ENCODE peak calls at places on chromosomes 1 and 21, in five cellular contexts. P is GM12892, G is NB4, X is H1, S is A549. E is an unnamed sample.

GRCh38 chr1:14849038-14849437 is 250.6 kb downstream of the KAZN start:
- DNase-seq in P (no peak), G (no peak), X (no peak), S (no peak), E (no peak)

GRCh38 chr1:12478612-12478985 is 139.4 kb downstream of the DHRS3 start:
- DNase-seq in P (no peak), G (no peak), X (no peak), S (no peak), E (no peak)

GRCh38 chr1:196608401-196609113 is at the start of gene KCNT2:
- DNase-seq in P (no peak), G (no peak), X (peak; percentile 94), S (peak; percentile 59), E (peak; percentile 20)

GRCh38 chr1:210328032-210328745 is 513 bp upstream of the HHAT start:
- DNase-seq in P (no peak), G (no peak), X (no peak), S (no peak), E (no peak)

GRCh38 chr21:39159342-39160063 is 23.7 kb downstream of the PSMG1 start:
- DNase-seq in P (no peak), G (no peak), X (no peak), S (no peak), E (no peak)

GRCh38 chr1:158112994-158113758 is 67.5 kb upstream of the CD1D start:
- DNase-seq in P (no peak), G (peak; percentile 70), X (no peak), S (peak; percentile 31), E (peak; percentile 25)

GRCh38 chr1:22602060-22602740 is 34.2 kb upstream of the C1QA start:
- DNase-seq in P (no peak), G (no peak), X (no peak), S (no peak), E (no peak)

GRCh38 chr1:178311164-178311563 is 185.6 kb downstream of the CLEC20A start:
- DNase-seq in P (no peak), G (no peak), X (no peak), S (no peak), E (no peak)

GRCh38 chr1:119544165-119544762 is 37.3 kb downstream of the HSD3B1 start:
- DNase-seq in P (no peak), G (peak; percentile 21), X (no peak), S (peak; percentile 15), E (peak; percentile 28)

GRCh38 chr1:101474039-101474665 is 237.3 kb downstream of the S1PR1 start:
- DNase-seq in P (no peak), G (peak; percentile 50), X (no peak), S (peak; percentile 30), E (peak; percentile 55)

GRCh38 chr21:42734323-42734971 is 81.0 kb downstream of the PDE9A start:
- DNase-seq in P (no peak), G (no peak), X (no peak), S (peak; percentile 66), E (no peak)

GRCh38 chr1:31423418-31423947 is 10.5 kb downstream of the SERINC2 start:
- DNase-seq in P (peak; percentile 71), G (peak; percentile 65), X (no peak), S (no peak), E (no peak)

GRCh38 chr1:187689137-187689536 is 860.4 kb downstream of the PLA2G4A start:
- DNase-seq in P (no peak), G (no peak), X (no peak), S (no peak), E (no peak)

GRCh38 chr1:8303141-8303540 is 14.8 kb upstream of the SLC45A1 start:
- DNase-seq in P (no peak), G (no peak), X (no peak), S (no peak), E (no peak)

GRCh38 chr1:9207086-9207485 is 27.5 kb upstream of the H6PD start:
- DNase-seq in P (no peak), G (no peak), X (no peak), S (no peak), E (no peak)

GRCh38 chr21:26909972-26910371 is 56.9 kb downstream of the ADAMTS5 start:
- DNase-seq in P (no peak), G (no peak), X (peak; percentile 25), S (no peak), E (no peak)

GRCh38 chr1:158998781-158999161 is 10.9 kb upstream of the IFI16 start:
- DNase-seq in P (peak; percentile 16), G (peak; percentile 76), X (no peak), S (peak; percentile 58), E (peak; percentile 71)

GRCh38 chr21:21137986-21138385 is 139.8 kb downstream of the NCAM2 start:
- DNase-seq in P (no peak), G (no peak), X (no peak), S (no peak), E (no peak)

GRCh38 chr1:61253912-61254628 is 171.7 kb downstream of the NFIA start:
- DNase-seq in P (no peak), G (peak; percentile 31), X (no peak), S (no peak), E (peak; percentile 62)

GRCh38 chr1:233406339-233406960 is 78.9 kb downstream of the MAP3K21 start:
- DNase-seq in P (no peak), G (no peak), X (no peak), S (no peak), E (no peak)

GRCh38 chr1:67586596-67586995 is 98.4 kb upstream of the GADD45A start:
- DNase-seq in P (no peak), G (no peak), X (no peak), S (no peak), E (no peak)

GRCh38 chr1:110620250-110620615 is 14.1 kb upstream of the KCNA2 start:
- DNase-seq in P (no peak), G (no peak), X (no peak), S (no peak), E (no peak)

GRCh38 chr1:24915819-24916602 is 14.1 kb downstream of the RUNX3 start:
- DNase-seq in P (no peak), G (no peak), X (no peak), S (no peak), E (no peak)

GRCh38 chr21:18832950-18833349 is 429.4 kb upstream of the TMPRSS15 start:
- DNase-seq in P (no peak), G (no peak), X (no peak), S (peak; percentile 0), E (no peak)

GRCh38 chr1:220060876-220061275 is 14.6 kb upstream of the EPRS1 start:
- DNase-seq in P (no peak), G (no peak), X (no peak), S (no peak), E (no peak)

GRCh38 chr1:229062135-229062534 is 208.8 kb upstream of the RAB4A start:
- DNase-seq in P (no peak), G (no peak), X (no peak), S (no peak), E (no peak)

GRCh38 chr1:21292503-21292990 is 2.3 kb upstream of the ECE1 start:
- DNase-seq in P (no peak), G (no peak), X (no peak), S (no peak), E (no peak)

GRCh38 chr1:118907466-118907865 is 80.7 kb downstream of the TBX15 start:
- DNase-seq in P (no peak), G (no peak), X (no peak), S (no peak), E (no peak)

GRCh38 chr1:240329443-240329842 is 237.8 kb downstream of the FMN2 start:
- DNase-seq in P (no peak), G (no peak), X (no peak), S (no peak), E (no peak)

GRCh38 chr1:68229927-68230812 is 2.2 kb downstream of the WLS start:
- DNase-seq in P (no peak), G (no peak), X (no peak), S (no peak), E (no peak)

GRCh38 chr1:8925406-8925805 is 20.3 kb upstream of the CA6 start:
- DNase-seq in P (no peak), G (peak; percentile 56), X (no peak), S (no peak), E (no peak)

GRCh38 chr1:110233861-110234260 is 23.7 kb downstream of the KCNC4 start:
- DNase-seq in P (no peak), G (no peak), X (no peak), S (no peak), E (no peak)

GRCh38 chr1:160078392-160079195 is 2.7 kb upstream of the KCNJ9 start:
- DNase-seq in P (peak; percentile 56), G (peak; percentile 63), X (no peak), S (peak; percentile 42), E (peak; percentile 66)

GRCh38 chr1:147545133-147545532 is 3.8 kb downstream of the BCL9 start:
- DNase-seq in P (no peak), G (peak; percentile 54), X (peak; percentile 56), S (no peak), E (no peak)

DNA sequence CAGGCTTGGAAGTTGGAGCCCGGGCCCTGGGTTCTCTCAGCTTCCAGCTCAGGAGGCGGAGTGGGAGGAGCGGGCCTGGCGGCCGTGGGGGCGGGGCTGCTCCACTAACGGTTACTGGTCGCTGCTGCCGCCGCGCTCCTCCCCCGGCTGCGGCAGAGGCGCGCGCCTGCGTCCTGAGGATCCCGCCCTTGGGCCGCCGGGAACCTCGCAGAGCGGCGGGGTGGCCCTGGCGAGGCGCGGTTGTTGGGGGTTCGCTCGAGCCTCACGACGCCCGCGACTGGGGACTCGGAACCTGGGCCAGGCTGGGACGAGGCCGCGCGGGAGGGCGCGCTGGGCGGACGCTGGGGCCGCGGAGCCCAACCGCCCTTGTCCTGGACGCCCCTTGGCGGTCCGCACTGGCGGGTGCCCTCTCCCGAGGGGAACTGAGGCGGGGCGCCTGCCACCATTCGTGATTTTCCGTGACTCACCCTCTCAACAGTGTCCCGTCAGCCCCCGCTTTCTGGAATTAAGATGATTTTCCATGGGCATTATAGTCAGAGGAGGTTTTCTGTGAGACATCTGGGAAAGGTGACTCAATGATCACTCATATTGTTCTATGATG is 34.1 kb downstream of the OR2G3 start:
- DNase-seq in P (no peak), G (no peak), X (peak; percentile 44), S (no peak), E (peak; percentile 85)
- TF ChIP-seq POLR2A in P (no peak), G (no peak), X (no peak), S (no peak), E (peak; percentile 69)

GRCh38 chr1:223887724-223888428 is 42.1 kb upstream of the TP53BP2 start:
- DNase-seq in P (no peak), G (no peak), X (no peak), S (peak; percentile 89), E (no peak)
- TF ChIP-seq POLR2A in P (no peak), G (no peak), X (no peak), S (no peak), E (no peak)

GRCh38 chr1:47232187-47232874 is at the start of gene TAL1:
- DNase-seq in P (no peak), G (peak; percentile 53), X (no peak), S (no peak), E (peak; percentile 98)
- TF ChIP-seq POLR2A in P (no peak), G (no peak), X (no peak), S (no peak), E (peak; percentile 83)

GRCh38 chr1:150551784-150552691 is 2.8 kb downstream of the ADAMTSL4 start:
- DNase-seq in P (no peak), G (peak; percentile 98), X (no peak), S (peak; percentile 60), E (no peak)
- TF ChIP-seq POLR2A in P (no peak), G (no peak), X (no peak), S (no peak), E (no peak)

GRCh38 chr1:241519308-241520079 is at the start of gene FH:
- DNase-seq in P (peak; percentile 45), G (peak; percentile 97), X (peak; percentile 75), S (peak; percentile 98), E (peak; percentile 97)
- TF ChIP-seq POLR2A in P (peak; percentile 98), G (peak; percentile 83), X (no peak), S (peak; percentile 90), E (peak; percentile 89)

E was measured in erythroblast.